ENCODE peak calls at places on chromosomes 11 and 22, in five cellular contexts. L, Q, T, O and N are unnamed samples.

GRCh38 chr22:39384750-39385480 is 14.7 kb upstream of the TAB1 start:
- DNase-seq in L (peak; percentile 60), Q (peak; percentile 35), T (peak; percentile 26), O (no peak), N (peak; percentile 7)

GRCh38 chr11:73140213-73141030 is 1.7 kb downstream of the FCHSD2 start:
- DNase-seq in L (peak; percentile 32), Q (no peak), T (no peak), O (no peak), N (peak; percentile 62)

GRCh38 chr22:19449422-19449767 is 1.9 kb upstream of the C22orf39 start:
- DNase-seq in L (no peak), Q (no peak), T (no peak), O (no peak), N (no peak)

GRCh38 chr11:77287615-77288273 is 13.7 kb downstream of the GDPD4 start:
- DNase-seq in L (no peak), Q (no peak), T (no peak), O (no peak), N (no peak)

GRCh38 chr11:81470446-81470845 is 1263.2 kb downstream of the FAM181B start:
- DNase-seq in L (no peak), Q (no peak), T (no peak), O (no peak), N (no peak)

GRCh38 chr11:113296447-113297205 is 17.8 kb upstream of the TTC12 start:
- DNase-seq in L (no peak), Q (no peak), T (no peak), O (no peak), N (no peak)

GRCh38 chr11:61061081-61061826 is 41.0 kb upstream of the CD5 start:
- DNase-seq in L (no peak), Q (no peak), T (no peak), O (peak; percentile 97), N (no peak)

GRCh38 chr11:64390558-64390957 is 31.6 kb downstream of the RPS6KA4 start:
- DNase-seq in L (no peak), Q (no peak), T (no peak), O (no peak), N (no peak)

GRCh38 chr11:15663778-15664218 is 549.1 kb downstream of the INSC start:
- DNase-seq in L (peak; percentile 19), Q (no peak), T (no peak), O (no peak), N (no peak)

GRCh38 chr11:122668562-122669090 is 13.1 kb downstream of the UBASH3B start:
- DNase-seq in L (peak; percentile 60), Q (no peak), T (no peak), O (no peak), N (peak; percentile 20)

GRCh38 chr22:31526275-31526674 is 29.9 kb downstream of the SFI1 start:
- DNase-seq in L (no peak), Q (no peak), T (no peak), O (no peak), N (no peak)

GRCh38 chr22:25546242-25546641 is 18.2 kb upstream of the GRK3 start:
- DNase-seq in L (no peak), Q (no peak), T (no peak), O (no peak), N (no peak)

GRCh38 chr11:13105237-13105844 is 96.2 kb downstream of the RASSF10 start:
- DNase-seq in L (no peak), Q (no peak), T (peak; percentile 67), O (no peak), N (peak; percentile 99)

GRCh38 chr11:12806113-12806512 is 131.9 kb downstream of the TEAD1 start:
- DNase-seq in L (peak; percentile 40), Q (no peak), T (no peak), O (no peak), N (no peak)

GRCh38 chr22:40660725-40661124 is 18.6 kb upstream of the MCHR1 start:
- DNase-seq in L (no peak), Q (no peak), T (no peak), O (no peak), N (no peak)

GRCh38 chr11:132844956-132845355 is 687.3 kb downstream of the OPCML start:
- DNase-seq in L (no peak), Q (no peak), T (no peak), O (no peak), N (no peak)

GRCh38 chr22:40560551-40560950 is 76.0 kb downstream of the MRTFA start:
- DNase-seq in L (no peak), Q (no peak), T (peak; percentile 68), O (no peak), N (peak; percentile 95)

GRCh38 chr11:35372565-35373283 is 46.6 kb downstream of the SLC1A2 start:
- DNase-seq in L (no peak), Q (no peak), T (no peak), O (no peak), N (no peak)

GRCh38 chr22:46150615-46151423 is 493 bp downstream of the PPARA start:
- DNase-seq in L (no peak), Q (no peak), T (peak; percentile 87), O (no peak), N (peak; percentile 19)

GRCh38 chr22:34502821-34503220 is 563.1 kb upstream of the ISX start:
- DNase-seq in L (no peak), Q (no peak), T (no peak), O (no peak), N (no peak)

GRCh38 chr11:73143126-73143838 is 1.2 kb upstream of the FCHSD2 start:
- DNase-seq in L (no peak), Q (peak; percentile 67), T (peak; percentile 56), O (no peak), N (peak; percentile 57)

GRCh38 chr22:29704528-29705285 is 15.1 kb upstream of the CABP7 start:
- DNase-seq in L (peak; percentile 43), Q (peak; percentile 83), T (no peak), O (no peak), N (no peak)

GRCh38 chr22:24117942-24118341 is 63.3 kb upstream of the SUSD2 start:
- DNase-seq in L (no peak), Q (no peak), T (peak; percentile 25), O (no peak), N (no peak)

GRCh38 chr22:24119476-24119875 is 61.8 kb upstream of the SUSD2 start:
- DNase-seq in L (no peak), Q (no peak), T (no peak), O (no peak), N (no peak)

GRCh38 chr22:24121938-24122337 is 59.3 kb upstream of the SUSD2 start:
- DNase-seq in L (no peak), Q (no peak), T (no peak), O (no peak), N (no peak)

GRCh38 chr22:24118689-24119384 is 62.5 kb upstream of the SUSD2 start:
- DNase-seq in L (no peak), Q (no peak), T (no peak), O (no peak), N (no peak)

GRCh38 chr22:24120029-24120428 is 61.3 kb upstream of the SUSD2 start:
- DNase-seq in L (no peak), Q (no peak), T (no peak), O (no peak), N (no peak)
- TF ChIP-seq MYC in L (no peak), Q (no peak), T (no peak), O (no peak), N (no peak)

GRCh38 chr11:65425105-65425970 is 2.7 kb downstream of the NEAT1 start:
- DNase-seq in L (peak; percentile 87), Q (no peak), T (no peak), O (no peak), N (peak; percentile 65)
- TF ChIP-seq POLR2A in L (no peak), Q (peak; percentile 97), T (peak; percentile 73), O (peak; percentile 83), N (peak; percentile 95)

GRCh38 chr11:69636512-69636866 is 4.5 kb upstream of the CCND1 start:
- DNase-seq in L (peak; percentile 90), Q (no peak), T (no peak), O (no peak), N (peak; percentile 66)
- H3K27ac ChIP-seq in L (peak overlapping the region; percentile 96), Q (no peak overlapping the region), T (no peak overlapping the region), O (no peak overlapping the region), N (no peak overlapping the region)

GRCh38 chr11:75537740-75538139 is 12.0 kb upstream of the GDPD5 start:
- DNase-seq in L (no peak), Q (no peak), T (no peak), O (no peak), N (no peak)
- TF ChIP-seq MYC in L (no peak), Q (no peak), T (no peak), O (no peak), N (no peak)

GRCh38 chr11:777288-778255 is at the start of gene GATD1:
- DNase-seq in L (peak; percentile 87), Q (peak; percentile 73), T (peak; percentile 97), O (peak; percentile 44), N (peak; percentile 84)
- TF ChIP-seq POLR2A in L (peak; percentile 95), Q (peak; percentile 57), T (peak; percentile 82), O (peak; percentile 88), N (peak; percentile 97)

GRCh38 chr11:27205779-27206549 is 157.1 kb downstream of the CCDC34 start:
- DNase-seq in L (no peak), Q (no peak), T (no peak), O (no peak), N (no peak)

GRCh38 chr11:27207025-27207650 is 155.9 kb downstream of the CCDC34 start:
- DNase-seq in L (peak; percentile 46), Q (no peak), T (no peak), O (no peak), N (no peak)

GRCh38 chr11:27205269-27205668 is 157.7 kb downstream of the CCDC34 start:
- DNase-seq in L (peak; percentile 85), Q (no peak), T (no peak), O (no peak), N (no peak)

GRCh38 chr11:27203077-27203476 is 159.9 kb downstream of the CCDC34 start:
- DNase-seq in L (no peak), Q (no peak), T (no peak), O (no peak), N (no peak)

DNA sequence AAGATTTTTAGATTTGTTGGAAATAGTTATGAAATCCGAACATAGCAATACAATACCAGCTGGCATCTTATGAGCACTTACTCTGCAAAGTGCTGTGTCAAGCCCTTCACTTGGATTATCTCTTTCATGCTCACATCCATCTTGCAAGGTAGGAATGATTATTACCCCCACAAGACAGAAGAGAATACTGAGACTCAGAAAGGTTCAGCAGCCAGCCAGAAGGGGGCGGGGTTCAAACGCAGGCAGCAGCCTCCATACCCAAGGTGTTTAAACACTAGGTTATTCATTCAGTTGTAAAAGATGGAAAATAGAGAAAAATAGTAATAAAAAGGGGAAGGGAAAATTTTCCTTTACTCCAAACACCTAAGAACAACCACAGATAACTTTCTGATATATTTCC is 158.5 kb downstream of the CCDC34 start:
- DNase-seq in L (peak; percentile 60), Q (peak; percentile 27), T (peak; percentile 35), O (no peak), N (peak; percentile 45)
- H3K27ac ChIP-seq in L (peak overlapping the region; percentile 77), Q (no peak overlapping the region), T (no peak overlapping the region), O (no peak overlapping the region), N (no peak overlapping the region)